ENCODE peak calls at places on chromosomes 2 and 18, in eight cellular contexts. One of them, this sample, is unnamed. For H3K4me1, the result is how much of the 10 kb centered on the place peaks cover.

GRCh38 chr2:229342376-229342775 is 71.3 kb upstream of the PID1 start:
- DNase-seq in fibroblast of lung: peak
- DNase-seq in lower lobe of right lung: peak
- DNase-seq in IMR-90: no peak
- DNase-seq in cardiac muscle cell: peak
- DNase-seq in keratinocyte: no peak
- DNase-seq in pancreas: no peak
- DNase-seq in left ventricle myocardium inferior: peak
- DNase-seq in this sample: no peak

GRCh38 chr2:66691199-66691975 is 256.5 kb downstream of the MEIS1 start:
- DNase-seq in fibroblast of lung: peak
- DNase-seq in lower lobe of right lung: no peak
- DNase-seq in IMR-90: peak
- DNase-seq in cardiac muscle cell: no peak
- DNase-seq in keratinocyte: no peak
- DNase-seq in pancreas: no peak
- DNase-seq in left ventricle myocardium inferior: no peak
- DNase-seq in this sample: no peak

GRCh38 chr18:50454379-50455005 is 79.6 kb downstream of the SKA1 start:
- DNase-seq in fibroblast of lung: no peak
- DNase-seq in lower lobe of right lung: no peak
- DNase-seq in IMR-90: no peak
- DNase-seq in cardiac muscle cell: no peak
- DNase-seq in keratinocyte: no peak
- DNase-seq in pancreas: no peak
- DNase-seq in left ventricle myocardium inferior: no peak
- DNase-seq in this sample: no peak

GRCh38 chr18:55546873-55547704 is 40.9 kb downstream of the TCF4 start:
- DNase-seq in fibroblast of lung: peak
- DNase-seq in lower lobe of right lung: no peak
- DNase-seq in IMR-90: peak
- DNase-seq in cardiac muscle cell: no peak
- DNase-seq in keratinocyte: no peak
- DNase-seq in pancreas: peak
- DNase-seq in left ventricle myocardium inferior: no peak
- DNase-seq in this sample: peak

GRCh38 chr2:109231428-109231827 is 102.4 kb downstream of the SH3RF3 start:
- DNase-seq in fibroblast of lung: no peak
- DNase-seq in lower lobe of right lung: no peak
- DNase-seq in IMR-90: no peak
- DNase-seq in cardiac muscle cell: no peak
- DNase-seq in keratinocyte: no peak
- DNase-seq in pancreas: no peak
- DNase-seq in left ventricle myocardium inferior: no peak
- DNase-seq in this sample: no peak

GRCh38 chr2:166230024-166230723 is 102.4 kb upstream of the SCN1A start:
- DNase-seq in fibroblast of lung: peak
- DNase-seq in lower lobe of right lung: no peak
- DNase-seq in IMR-90: peak
- DNase-seq in cardiac muscle cell: no peak
- DNase-seq in keratinocyte: no peak
- DNase-seq in pancreas: no peak
- DNase-seq in left ventricle myocardium inferior: no peak
- DNase-seq in this sample: no peak

GRCh38 chr18:10378688-10379465 is 75.6 kb upstream of the APCDD1 start:
- DNase-seq in fibroblast of lung: peak
- DNase-seq in lower lobe of right lung: no peak
- DNase-seq in IMR-90: peak
- DNase-seq in cardiac muscle cell: no peak
- DNase-seq in keratinocyte: no peak
- DNase-seq in pancreas: no peak
- DNase-seq in left ventricle myocardium inferior: no peak
- DNase-seq in this sample: no peak

GRCh38 chr2:140539506-140539905 is 1591.3 kb downstream of the LRP1B start:
- DNase-seq in fibroblast of lung: peak
- DNase-seq in lower lobe of right lung: no peak
- DNase-seq in IMR-90: no peak
- DNase-seq in cardiac muscle cell: no peak
- DNase-seq in keratinocyte: no peak
- DNase-seq in pancreas: no peak
- DNase-seq in left ventricle myocardium inferior: no peak
- DNase-seq in this sample: no peak

GRCh38 chr18:61502472-61502871 is 169.2 kb downstream of the CDH20 start:
- DNase-seq in fibroblast of lung: peak
- DNase-seq in lower lobe of right lung: no peak
- DNase-seq in IMR-90: peak
- DNase-seq in cardiac muscle cell: peak
- DNase-seq in keratinocyte: peak
- DNase-seq in pancreas: no peak
- DNase-seq in left ventricle myocardium inferior: no peak
- DNase-seq in this sample: no peak

GRCh38 chr2:68860111-68860510 is 11.1 kb downstream of the BMP10 start:
- DNase-seq in fibroblast of lung: no peak
- DNase-seq in lower lobe of right lung: no peak
- DNase-seq in IMR-90: no peak
- DNase-seq in cardiac muscle cell: no peak
- DNase-seq in keratinocyte: no peak
- DNase-seq in pancreas: no peak
- DNase-seq in left ventricle myocardium inferior: no peak
- DNase-seq in this sample: no peak

GRCh38 chr18:60092073-60092472 is 192.3 kb downstream of the PMAIP1 start:
- DNase-seq in fibroblast of lung: no peak
- DNase-seq in lower lobe of right lung: no peak
- DNase-seq in IMR-90: no peak
- DNase-seq in cardiac muscle cell: no peak
- DNase-seq in keratinocyte: no peak
- DNase-seq in pancreas: no peak
- DNase-seq in left ventricle myocardium inferior: no peak
- DNase-seq in this sample: no peak

GRCh38 chr18:35618703-35619102 is 37.2 kb downstream of the GALNT1 start:
- DNase-seq in fibroblast of lung: peak
- DNase-seq in lower lobe of right lung: no peak
- DNase-seq in IMR-90: peak
- DNase-seq in cardiac muscle cell: peak
- DNase-seq in keratinocyte: no peak
- DNase-seq in pancreas: no peak
- DNase-seq in left ventricle myocardium inferior: no peak
- DNase-seq in this sample: no peak

GRCh38 chr2:33666879-33667278 is 67.8 kb upstream of the FAM98A start:
- DNase-seq in fibroblast of lung: no peak
- DNase-seq in lower lobe of right lung: no peak
- DNase-seq in IMR-90: no peak
- DNase-seq in cardiac muscle cell: no peak
- DNase-seq in keratinocyte: no peak
- DNase-seq in pancreas: no peak
- DNase-seq in left ventricle myocardium inferior: no peak
- DNase-seq in this sample: no peak

GRCh38 chr2:119702918-119703401 is 24.0 kb downstream of the TMEM177 start:
- DNase-seq in fibroblast of lung: peak
- DNase-seq in lower lobe of right lung: peak
- DNase-seq in IMR-90: peak
- DNase-seq in cardiac muscle cell: peak
- DNase-seq in keratinocyte: no peak
- DNase-seq in pancreas: peak
- DNase-seq in left ventricle myocardium inferior: peak
- DNase-seq in this sample: peak

GRCh38 chr2:54106631-54107454 is 8.6 kb upstream of the ACYP2 start:
- DNase-seq in fibroblast of lung: peak
- DNase-seq in lower lobe of right lung: no peak
- DNase-seq in IMR-90: peak
- DNase-seq in cardiac muscle cell: peak
- DNase-seq in keratinocyte: no peak
- DNase-seq in pancreas: no peak
- DNase-seq in left ventricle myocardium inferior: no peak
- DNase-seq in this sample: no peak

GRCh38 chr2:169479257-169480078 is at the start of gene BBS5:
- DNase-seq in fibroblast of lung: peak
- DNase-seq in lower lobe of right lung: peak
- DNase-seq in IMR-90: peak
- DNase-seq in cardiac muscle cell: peak
- DNase-seq in keratinocyte: no peak
- DNase-seq in pancreas: peak
- DNase-seq in left ventricle myocardium inferior: peak
- DNase-seq in this sample: peak

GRCh38 chr18:48719988-48720654 is 181.3 kb downstream of the CTIF start:
- DNase-seq in fibroblast of lung: peak
- DNase-seq in lower lobe of right lung: no peak
- DNase-seq in IMR-90: peak
- DNase-seq in cardiac muscle cell: no peak
- DNase-seq in keratinocyte: no peak
- DNase-seq in pancreas: no peak
- DNase-seq in left ventricle myocardium inferior: no peak
- DNase-seq in this sample: no peak

DNA sequence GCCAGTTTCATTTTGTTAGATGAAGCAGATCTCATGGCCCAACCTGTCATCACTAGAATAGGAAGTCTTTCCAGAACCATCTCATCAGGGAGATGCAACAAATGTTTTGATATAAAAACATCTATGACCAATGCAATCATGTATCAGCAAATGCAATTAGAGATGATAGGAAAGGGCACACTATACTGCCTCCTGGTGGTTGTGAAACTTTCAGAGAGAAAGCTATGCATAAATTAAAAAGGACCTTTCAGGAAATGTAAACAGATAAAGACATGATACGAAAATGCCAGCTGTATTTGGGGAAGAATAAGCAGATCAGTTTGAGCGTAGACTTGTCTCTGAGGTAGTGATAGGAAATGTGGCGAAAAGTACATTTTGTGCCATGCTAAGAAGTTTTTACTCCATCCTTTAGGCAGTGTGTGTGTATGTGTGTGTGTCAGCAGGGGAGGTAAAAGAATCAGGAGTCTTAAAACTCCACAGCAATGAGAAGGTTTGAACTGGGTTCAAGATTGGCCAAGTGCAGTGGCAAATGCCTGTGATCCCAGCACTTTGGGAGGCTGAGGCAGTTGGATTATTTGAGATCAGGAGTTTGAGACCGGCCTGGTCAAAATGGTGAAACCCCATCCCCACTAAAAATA is 479.3 kb downstream of the CPS1 start:
- DNase-seq in fibroblast of lung: peak
- DNase-seq in lower lobe of right lung: no peak
- DNase-seq in IMR-90: peak
- DNase-seq in cardiac muscle cell: peak
- DNase-seq in keratinocyte: no peak
- DNase-seq in pancreas: no peak
- DNase-seq in left ventricle myocardium inferior: no peak
- DNase-seq in this sample: no peak
- TF ChIP-seq CTCF in fibroblast of lung: no peak
- TF ChIP-seq CTCF in lower lobe of right lung: peak
- TF ChIP-seq CTCF in IMR-90: peak
- TF ChIP-seq CTCF in cardiac muscle cell: peak
- TF ChIP-seq CTCF in keratinocyte: peak
- TF ChIP-seq CTCF in pancreas: peak
- TF ChIP-seq CTCF in left ventricle myocardium inferior: peak
- TF ChIP-seq CTCF in this sample: peak

GRCh38 chr18:74289137-74289536 is 2.6 kb downstream of the CYB5A start:
- DNase-seq in fibroblast of lung: peak
- DNase-seq in lower lobe of right lung: no peak
- DNase-seq in IMR-90: peak
- DNase-seq in cardiac muscle cell: no peak
- DNase-seq in keratinocyte: no peak
- DNase-seq in pancreas: no peak
- DNase-seq in left ventricle myocardium inferior: no peak
- DNase-seq in this sample: no peak
- H3K4me1 ChIP-seq in fibroblast of lung: under half
- H3K4me1 ChIP-seq in lower lobe of right lung: under half
- H3K4me1 ChIP-seq in IMR-90: under half
- H3K4me1 ChIP-seq in cardiac muscle cell: under half
- H3K4me1 ChIP-seq in keratinocyte: under half
- H3K4me1 ChIP-seq in pancreas: under half
- H3K4me1 ChIP-seq in left ventricle myocardium inferior: half or more
- H3K4me1 ChIP-seq in this sample: under half

DNA sequence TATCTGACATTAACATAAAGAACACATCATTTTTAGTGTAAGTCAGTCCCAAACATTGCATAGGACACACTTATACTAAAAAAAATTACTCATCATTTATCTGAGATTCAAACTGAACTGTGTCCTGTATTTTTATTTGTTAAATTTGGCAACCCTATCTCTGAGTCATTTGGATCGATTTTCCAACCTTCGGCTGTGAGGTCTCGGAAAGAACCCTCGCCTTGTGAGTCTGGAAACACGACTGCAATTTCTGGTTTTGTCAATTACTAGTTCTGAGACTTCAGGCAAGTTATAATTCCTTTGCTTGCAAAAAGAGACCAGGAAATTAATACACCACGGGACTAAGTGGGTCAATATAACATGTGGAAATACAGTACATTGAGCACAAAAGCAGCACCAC is 14.0 kb downstream of the ATP8B1 start:
- DNase-seq in fibroblast of lung: peak
- DNase-seq in lower lobe of right lung: no peak
- DNase-seq in IMR-90: peak
- DNase-seq in cardiac muscle cell: no peak
- DNase-seq in keratinocyte: no peak
- DNase-seq in pancreas: peak
- DNase-seq in left ventricle myocardium inferior: no peak
- DNase-seq in this sample: no peak
- H3K4me3 ChIP-seq in fibroblast of lung: peak
- H3K4me3 ChIP-seq in lower lobe of right lung: no peak
- H3K4me3 ChIP-seq in IMR-90: peak
- H3K4me3 ChIP-seq in cardiac muscle cell: no peak
- H3K4me3 ChIP-seq in keratinocyte: no peak
- H3K4me3 ChIP-seq in pancreas: no peak
- H3K4me3 ChIP-seq in left ventricle myocardium inferior: peak
- H3K4me3 ChIP-seq in this sample: no peak

GRCh38 chr2:80259292-80259691 is 45.3 kb downstream of the LRRTM1 start:
- DNase-seq in fibroblast of lung: no peak
- DNase-seq in lower lobe of right lung: no peak
- DNase-seq in IMR-90: no peak
- DNase-seq in cardiac muscle cell: no peak
- DNase-seq in keratinocyte: no peak
- DNase-seq in pancreas: no peak
- DNase-seq in left ventricle myocardium inferior: no peak
- DNase-seq in this sample: no peak

GRCh38 chr2:80252294-80252986 is 52.1 kb downstream of the LRRTM1 start:
- DNase-seq in fibroblast of lung: no peak
- DNase-seq in lower lobe of right lung: no peak
- DNase-seq in IMR-90: no peak
- DNase-seq in cardiac muscle cell: no peak
- DNase-seq in keratinocyte: no peak
- DNase-seq in pancreas: no peak
- DNase-seq in left ventricle myocardium inferior: no peak
- DNase-seq in this sample: no peak

GRCh38 chr2:80258793-80259192 is 45.8 kb downstream of the LRRTM1 start:
- DNase-seq in fibroblast of lung: no peak
- DNase-seq in lower lobe of right lung: no peak
- DNase-seq in IMR-90: no peak
- DNase-seq in cardiac muscle cell: no peak
- DNase-seq in keratinocyte: no peak
- DNase-seq in pancreas: no peak
- DNase-seq in left ventricle myocardium inferior: no peak
- DNase-seq in this sample: no peak

GRCh38 chr2:80258321-80258720 is 46.2 kb downstream of the LRRTM1 start:
- DNase-seq in fibroblast of lung: no peak
- DNase-seq in lower lobe of right lung: no peak
- DNase-seq in IMR-90: no peak
- DNase-seq in cardiac muscle cell: no peak
- DNase-seq in keratinocyte: no peak
- DNase-seq in pancreas: no peak
- DNase-seq in left ventricle myocardium inferior: no peak
- DNase-seq in this sample: no peak

GRCh38 chr2:80256396-80257167 is 48.0 kb downstream of the LRRTM1 start:
- DNase-seq in fibroblast of lung: peak
- DNase-seq in lower lobe of right lung: no peak
- DNase-seq in IMR-90: peak
- DNase-seq in cardiac muscle cell: peak
- DNase-seq in keratinocyte: no peak
- DNase-seq in pancreas: no peak
- DNase-seq in left ventricle myocardium inferior: no peak
- DNase-seq in this sample: no peak
- TF ChIP-seq CTCF in fibroblast of lung: peak
- TF ChIP-seq CTCF in lower lobe of right lung: no peak
- TF ChIP-seq CTCF in IMR-90: peak
- TF ChIP-seq CTCF in cardiac muscle cell: no peak
- TF ChIP-seq CTCF in keratinocyte: no peak
- TF ChIP-seq CTCF in pancreas: no peak
- TF ChIP-seq CTCF in left ventricle myocardium inferior: peak
- TF ChIP-seq CTCF in this sample: no peak